ENCODE peak calls at places on chromosome 6, in seven cellular contexts. A, G, P, L, E, T and X are unnamed samples.

GRCh38 chr6:113120214-113120576 is 737.0 kb upstream of the MARCKS start:
- DNase-seq in A (peak; percentile 15), T (no peak), E (no peak), G (no peak), L (no peak), P (peak; percentile 92), X (no peak)

GRCh38 chr6:2793491-2794151 is 28.4 kb downstream of the WRNIP1 start:
- DNase-seq in P (no peak), A (peak; percentile 56), E (no peak), G (no peak), T (peak; percentile 41), L (no peak), X (no peak)

GRCh38 chr6:4489538-4489937 is 286.7 kb upstream of the CDYL start:
- DNase-seq in E (no peak), T (no peak), L (no peak), P (no peak), G (no peak), A (peak; percentile 43), X (no peak)

GRCh38 chr6:28587011-28587745 is 61.5 kb downstream of the GPX5 start:
- DNase-seq in P (peak; percentile 45), G (peak; percentile 67), L (peak; percentile 36), E (peak; percentile 87), T (peak; percentile 73), A (peak; percentile 90), X (peak; percentile 84)

GRCh38 chr6:10875026-10875425 is 6.8 kb downstream of the GCM2 start:
- DNase-seq in A (no peak), G (no peak), L (no peak), T (no peak), P (no peak), E (no peak), X (no peak)

GRCh38 chr6:20403766-20404640 is 2.3 kb downstream of the E2F3 start:
- DNase-seq in P (peak; percentile 44), E (no peak), A (peak; percentile 61), G (peak; percentile 16), L (no peak), T (peak; percentile 34), X (no peak)

GRCh38 chr6:44499609-44500008 is 112.1 kb downstream of the CDC5L start:
- DNase-seq in L (no peak), P (no peak), G (no peak), T (no peak), A (no peak), E (no peak), X (no peak)

GRCh38 chr6:20366082-20366834 is 35.4 kb upstream of the E2F3 start:
- DNase-seq in T (no peak), L (no peak), P (no peak), E (no peak), G (no peak), A (no peak), X (no peak)

GRCh38 chr6:110075406-110075805 is 97.3 kb downstream of the GPR6 start:
- DNase-seq in G (no peak), T (no peak), L (no peak), A (no peak), P (no peak), E (no peak), X (no peak)

GRCh38 chr6:166046232-166046631 is 121.4 kb downstream of the TBXT start:
- DNase-seq in P (peak; percentile 95), G (peak; percentile 6), L (no peak), A (no peak), T (no peak), E (no peak), X (no peak)

GRCh38 chr6:11160199-11160598 is 48.7 kb upstream of the ERVFRD-1 start:
- DNase-seq in P (peak; percentile 55), T (no peak), A (no peak), G (no peak), L (no peak), E (no peak), X (no peak)

GRCh38 chr6:16045238-16045637 is 83.6 kb upstream of the MYLIP start:
- DNase-seq in A (no peak), E (no peak), G (no peak), T (no peak), L (no peak), P (peak; percentile 11), X (no peak)

GRCh38 chr6:36838896-36839818 is at the start of gene CPNE5:
- DNase-seq in G (no peak), P (no peak), A (peak; percentile 57), E (no peak), T (no peak), L (peak; percentile 56), X (peak; percentile 79)

GRCh38 chr6:45808917-45809316 is 206.7 kb downstream of the CLIC5 start:
- DNase-seq in G (no peak), T (no peak), P (no peak), L (no peak), E (no peak), A (no peak), X (no peak)

GRCh38 chr6:150987371-150987828 is 121.9 kb downstream of the MTHFD1L start:
- DNase-seq in A (no peak), P (no peak), E (no peak), G (no peak), L (no peak), T (no peak), X (no peak)

GRCh38 chr6:44247338-44248302 is 719 bp downstream of the HSP90AB1 start:
- DNase-seq in E (peak; percentile 88), A (peak; percentile 81), G (no peak), T (peak; percentile 80), L (peak; percentile 66), P (peak; percentile 68), X (peak; percentile 93)

GRCh38 chr6:41063884-41064285 is 8.3 kb downstream of the OARD1 start:
- DNase-seq in L (no peak), T (no peak), G (no peak), P (no peak), E (no peak), A (no peak), X (no peak)

GRCh38 chr6:41062056-41062455 is 9.1 kb downstream of the APOBEC2 start:
- DNase-seq in L (no peak), P (no peak), G (no peak), A (no peak), T (no peak), E (no peak), X (no peak)

GRCh38 chr6:41058783-41059181 is 5.8 kb downstream of the APOBEC2 start:
- DNase-seq in L (no peak), E (no peak), A (no peak), T (no peak), G (no peak), P (no peak), X (no peak)

GRCh38 chr6:41059569-41059968 is 6.6 kb downstream of the APOBEC2 start:
- DNase-seq in E (no peak), T (no peak), A (no peak), L (no peak), P (peak; percentile 25), G (no peak), X (no peak)

GRCh38 chr6:41061196-41061726 is 8.3 kb downstream of the APOBEC2 start:
- DNase-seq in T (peak; percentile 55), P (no peak), A (no peak), L (no peak), E (no peak), G (no peak), X (no peak)
- H3K27ac ChIP-seq in T (peak overlapping the region; percentile 25), P (no peak overlapping the region), A (peak overlapping the region; percentile 23), L (peak overlapping the region; percentile 70), E (no peak overlapping the region), G (no peak overlapping the region), X (no peak overlapping the region)

GRCh38 chr6:35356391-35356790 is 14.0 kb downstream of the PPARD start:
- DNase-seq in G (no peak), E (no peak), L (no peak), T (no peak), A (no peak), P (no peak), X (no peak)
- TF ChIP-seq CTCF in G (no peak), E (no peak), L (no peak), T (no peak), A (no peak), P (no peak), X (no peak)

GRCh38 chr6:138914701-138915100 is 73.4 kb downstream of the REPS1 start:
- DNase-seq in E (no peak), P (no peak), L (no peak), T (no peak), G (no peak), A (no peak), X (no peak)
- H3K9me3 ChIP-seq in E (no peaks in the 10 kb centered on the region), P (no peaks in the 10 kb centered on the region), L (no peaks in the 10 kb centered on the region), T (no peaks in the 10 kb centered on the region), G (no peaks in the 10 kb centered on the region), A (no peaks in the 10 kb centered on the region), X (no peaks in the 10 kb centered on the region)

GRCh38 chr6:75446278-75446880 is 47.2 kb downstream of the FILIP1 start:
- DNase-seq in A (no peak), L (no peak), T (no peak), G (no peak), P (no peak), E (no peak), X (no peak)
- H3K27ac ChIP-seq in A (no peak overlapping the region), L (no peak overlapping the region), T (no peak overlapping the region), G (no peak overlapping the region), P (no peak overlapping the region), E (no peak overlapping the region), X (no peak overlapping the region)

GRCh38 chr6:70210462-70210861 is 92.4 kb downstream of the COL9A1 start:
- DNase-seq in L (no peak), G (peak; percentile 6), E (no peak), T (no peak), A (no peak), P (peak; percentile 4), X (no peak)
- TF ChIP-seq CTCF in L (peak; percentile 37), G (peak; percentile 19), E (no peak), T (no peak), A (peak; percentile 44), P (no peak), X (peak; percentile 7)

GRCh38 chr6:358432-358831 is 33.1 kb upstream of the IRF4 start:
- DNase-seq in L (no peak), T (no peak), P (no peak), E (peak; percentile 62), G (no peak), A (no peak), X (peak; percentile 81)
- H3K9me3 ChIP-seq in L (peaks cover 7% of the 10 kb centered on the region), T (peaks cover 2% of the 10 kb centered on the region), P (no peaks in the 10 kb centered on the region), E (no peaks in the 10 kb centered on the region), G (no peaks in the 10 kb centered on the region), A (peaks cover 5% of the 10 kb centered on the region), X (no peaks in the 10 kb centered on the region)

GRCh38 chr6:143450453-143451362 is at the start of the genes ADAT2 and PEX3:
- DNase-seq in L (peak; percentile 91), P (peak; percentile 94), E (peak; percentile 95), G (peak; percentile 73), A (peak; percentile 96), T (peak; percentile 94), X (peak; percentile 97)
- H3K27ac ChIP-seq in L (peak within 1 kb of the TSS; percentile 82), P (peak within 1 kb of the TSS; percentile 76), E (peak within 1 kb of the TSS; percentile 75), G (peak within 1 kb of the TSS; percentile 88), A (peak within 1 kb of the TSS; percentile 87), T (peak within 1 kb of the TSS; percentile 71), X (peak within 1 kb of the TSS; percentile 78)

GRCh38 chr6:169099411-169100202 is 154.0 kb downstream of the THBS2 start:
- DNase-seq in T (no peak), A (peak; percentile 29), P (peak; percentile 42), E (no peak), G (no peak), L (no peak), X (no peak)
- TF ChIP-seq CTCF in T (no peak), A (peak; percentile 24), P (no peak), E (no peak), G (no peak), L (no peak), X (no peak)

GRCh38 chr6:167712332-167713087 is 114.2 kb upstream of the AFDN start:
- DNase-seq in L (no peak), P (no peak), G (no peak), E (no peak), T (no peak), A (no peak), X (no peak)
- H3K9me3 ChIP-seq in L (no peaks in the 10 kb centered on the region), P (no peaks in the 10 kb centered on the region), G (no peaks in the 10 kb centered on the region), E (no peaks in the 10 kb centered on the region), T (no peaks in the 10 kb centered on the region), A (no peaks in the 10 kb centered on the region), X (no peaks in the 10 kb centered on the region)